ENCODE peak calls at places on chromosomes 2 and 18, in five cellular contexts. One of them, this sample, is unnamed.

GRCh38 chr2:46097714-46098480 is 199.3 kb upstream of the EPAS1 start:
- DNase-seq in GM13977: no peak
- DNase-seq in fibroblast of pulmonary artery: peak
- DNase-seq in adrenal gland: peak
- DNase-seq in progenitor cell of endocrine pancreas: no peak
- DNase-seq in this sample: no peak

GRCh38 chr2:112941753-112942653 is 31.0 kb downstream of the IL37 start:
- DNase-seq in GM13977: peak
- DNase-seq in adrenal gland: peak
- DNase-seq in progenitor cell of endocrine pancreas: peak
- DNase-seq in fibroblast of pulmonary artery: peak
- DNase-seq in this sample: peak

GRCh38 chr18:23779696-23780303 is 90.5 kb downstream of the LAMA3 start:
- DNase-seq in progenitor cell of endocrine pancreas: no peak
- DNase-seq in GM13977: no peak
- DNase-seq in fibroblast of pulmonary artery: peak
- DNase-seq in adrenal gland: no peak
- DNase-seq in this sample: no peak

GRCh38 chr2:207283356-207283755 is 117.6 kb upstream of the KLF7 start:
- DNase-seq in adrenal gland: peak
- DNase-seq in fibroblast of pulmonary artery: peak
- DNase-seq in progenitor cell of endocrine pancreas: no peak
- DNase-seq in GM13977: no peak
- DNase-seq in this sample: no peak

GRCh38 chr18:3340015-3340681 is 78.2 kb downstream of the MYL12B start:
- DNase-seq in fibroblast of pulmonary artery: peak
- DNase-seq in GM13977: no peak
- DNase-seq in progenitor cell of endocrine pancreas: no peak
- DNase-seq in adrenal gland: no peak
- DNase-seq in this sample: no peak

GRCh38 chr2:218733615-218734021 is 23.0 kb downstream of the TTLL4 start:
- DNase-seq in adrenal gland: peak
- DNase-seq in fibroblast of pulmonary artery: peak
- DNase-seq in GM13977: peak
- DNase-seq in progenitor cell of endocrine pancreas: no peak
- DNase-seq in this sample: no peak

GRCh38 chr18:6885992-6886823 is 156.7 kb downstream of the ARHGAP28 start:
- DNase-seq in GM13977: peak
- DNase-seq in adrenal gland: peak
- DNase-seq in fibroblast of pulmonary artery: peak
- DNase-seq in progenitor cell of endocrine pancreas: peak
- DNase-seq in this sample: no peak

GRCh38 chr2:232870766-232871371 is 805 bp downstream of the SNORC start:
- DNase-seq in adrenal gland: no peak
- DNase-seq in fibroblast of pulmonary artery: no peak
- DNase-seq in progenitor cell of endocrine pancreas: no peak
- DNase-seq in GM13977: no peak
- DNase-seq in this sample: no peak

GRCh38 chr18:40935423-40935822 is 1019.6 kb upstream of the PIK3C3 start:
- DNase-seq in fibroblast of pulmonary artery: peak
- DNase-seq in progenitor cell of endocrine pancreas: no peak
- DNase-seq in GM13977: peak
- DNase-seq in adrenal gland: peak
- DNase-seq in this sample: no peak

GRCh38 chr2:220417503-220417902 is 790.1 kb downstream of the SLC4A3 start:
- DNase-seq in adrenal gland: no peak
- DNase-seq in progenitor cell of endocrine pancreas: no peak
- DNase-seq in GM13977: no peak
- DNase-seq in fibroblast of pulmonary artery: no peak
- DNase-seq in this sample: no peak

GRCh38 chr2:173231042-173231441 is 123.6 kb upstream of the CDCA7 start:
- DNase-seq in fibroblast of pulmonary artery: no peak
- DNase-seq in adrenal gland: no peak
- DNase-seq in GM13977: no peak
- DNase-seq in progenitor cell of endocrine pancreas: no peak
- DNase-seq in this sample: no peak

GRCh38 chr2:122390406-122390805 is 635.0 kb downstream of the TSN start:
- DNase-seq in progenitor cell of endocrine pancreas: no peak
- DNase-seq in fibroblast of pulmonary artery: peak
- DNase-seq in GM13977: peak
- DNase-seq in adrenal gland: no peak
- DNase-seq in this sample: no peak

GRCh38 chr2:39301352-39301751 is 57.6 kb upstream of the CDKL4 start:
- DNase-seq in adrenal gland: no peak
- DNase-seq in GM13977: no peak
- DNase-seq in progenitor cell of endocrine pancreas: no peak
- DNase-seq in fibroblast of pulmonary artery: no peak
- DNase-seq in this sample: no peak

GRCh38 chr2:42117923-42118758 is 51.0 kb upstream of the EML4 start:
- DNase-seq in fibroblast of pulmonary artery: peak
- DNase-seq in progenitor cell of endocrine pancreas: no peak
- DNase-seq in adrenal gland: peak
- DNase-seq in GM13977: no peak
- DNase-seq in this sample: no peak

GRCh38 chr18:37997695-37998094 is 432.1 kb upstream of the CELF4 start:
- DNase-seq in GM13977: no peak
- DNase-seq in fibroblast of pulmonary artery: no peak
- DNase-seq in progenitor cell of endocrine pancreas: no peak
- DNase-seq in adrenal gland: no peak
- DNase-seq in this sample: no peak

GRCh38 chr2:206548383-206548782 is 93.9 kb upstream of the FAM237A start:
- DNase-seq in adrenal gland: no peak
- DNase-seq in progenitor cell of endocrine pancreas: no peak
- DNase-seq in fibroblast of pulmonary artery: no peak
- DNase-seq in GM13977: no peak
- DNase-seq in this sample: no peak

GRCh38 chr2:56522605-56523089 is 338.9 kb downstream of the CCDC85A start:
- DNase-seq in progenitor cell of endocrine pancreas: no peak
- DNase-seq in GM13977: no peak
- DNase-seq in fibroblast of pulmonary artery: peak
- DNase-seq in adrenal gland: no peak
- DNase-seq in this sample: no peak

GRCh38 chr2:30686000-30686399 is 121.2 kb downstream of the CAPN13 start:
- DNase-seq in progenitor cell of endocrine pancreas: no peak
- DNase-seq in fibroblast of pulmonary artery: no peak
- DNase-seq in GM13977: no peak
- DNase-seq in adrenal gland: no peak
- DNase-seq in this sample: no peak

GRCh38 chr2:27303093-27304025 is 4.9 kb downstream of the UCN start:
- DNase-seq in progenitor cell of endocrine pancreas: no peak
- DNase-seq in GM13977: peak
- DNase-seq in adrenal gland: peak
- DNase-seq in fibroblast of pulmonary artery: peak
- DNase-seq in this sample: no peak

GRCh38 chr2:86223098-86223681 is 23.9 kb downstream of the MRPL35 start:
- DNase-seq in GM13977: no peak
- DNase-seq in fibroblast of pulmonary artery: peak
- DNase-seq in adrenal gland: peak
- DNase-seq in progenitor cell of endocrine pancreas: no peak
- DNase-seq in this sample: no peak

GRCh38 chr2:164913640-164914346 is 41.5 kb downstream of the SLC38A11 start:
- DNase-seq in progenitor cell of endocrine pancreas: no peak
- DNase-seq in fibroblast of pulmonary artery: peak
- DNase-seq in adrenal gland: peak
- DNase-seq in GM13977: no peak
- DNase-seq in this sample: no peak

GRCh38 chr2:163735692-163736432 is at the start of gene FIGN:
- DNase-seq in adrenal gland: peak
- DNase-seq in progenitor cell of endocrine pancreas: peak
- DNase-seq in GM13977: peak
- DNase-seq in fibroblast of pulmonary artery: peak
- DNase-seq in this sample: peak

GRCh38 chr2:237700583-237701032 is 73.2 kb downstream of the LRRFIP1 start:
- DNase-seq in fibroblast of pulmonary artery: peak
- DNase-seq in adrenal gland: no peak
- DNase-seq in progenitor cell of endocrine pancreas: no peak
- DNase-seq in GM13977: no peak
- DNase-seq in this sample: no peak

GRCh38 chr2:235511187-235511661 is 17.4 kb downstream of the AGAP1 start:
- DNase-seq in GM13977: no peak
- DNase-seq in fibroblast of pulmonary artery: peak
- DNase-seq in adrenal gland: peak
- DNase-seq in progenitor cell of endocrine pancreas: no peak
- DNase-seq in this sample: no peak

GRCh38 chr2:226631671-226632070 is 167.9 kb downstream of the IRS1 start:
- DNase-seq in progenitor cell of endocrine pancreas: no peak
- DNase-seq in GM13977: no peak
- DNase-seq in fibroblast of pulmonary artery: peak
- DNase-seq in adrenal gland: peak
- DNase-seq in this sample: no peak

GRCh38 chr2:28338046-28338753 is 54.5 kb upstream of the FOSL2 start:
- DNase-seq in adrenal gland: peak
- DNase-seq in progenitor cell of endocrine pancreas: no peak
- DNase-seq in fibroblast of pulmonary artery: peak
- DNase-seq in GM13977: no peak
- DNase-seq in this sample: peak

GRCh38 chr2:195662138-195662537 is 5.1 kb downstream of the SLC39A10 start:
- DNase-seq in adrenal gland: peak
- DNase-seq in fibroblast of pulmonary artery: no peak
- DNase-seq in GM13977: no peak
- DNase-seq in progenitor cell of endocrine pancreas: no peak
- DNase-seq in this sample: no peak

GRCh38 chr2:70767699-70768584 is at the start of gene ADD2:
- DNase-seq in adrenal gland: no peak
- DNase-seq in progenitor cell of endocrine pancreas: peak
- DNase-seq in GM13977: peak
- DNase-seq in fibroblast of pulmonary artery: peak
- DNase-seq in this sample: no peak

GRCh38 chr2:182229288-182229687 is 197.5 kb downstream of the PDE1A start:
- DNase-seq in adrenal gland: no peak
- DNase-seq in GM13977: no peak
- DNase-seq in progenitor cell of endocrine pancreas: no peak
- DNase-seq in fibroblast of pulmonary artery: peak
- DNase-seq in this sample: no peak

GRCh38 chr2:16105178-16105663 is 164.9 kb downstream of the MYCN start:
- DNase-seq in GM13977: no peak
- DNase-seq in fibroblast of pulmonary artery: no peak
- DNase-seq in adrenal gland: no peak
- DNase-seq in progenitor cell of endocrine pancreas: no peak
- DNase-seq in this sample: no peak

GRCh38 chr2:205297846-205298245 is 384.5 kb upstream of the NRP2 start:
- DNase-seq in adrenal gland: no peak
- DNase-seq in fibroblast of pulmonary artery: no peak
- DNase-seq in progenitor cell of endocrine pancreas: no peak
- DNase-seq in GM13977: no peak
- DNase-seq in this sample: no peak

GRCh38 chr18:28637897-28638296 is 461.0 kb upstream of the CDH2 start:
- DNase-seq in adrenal gland: no peak
- DNase-seq in progenitor cell of endocrine pancreas: no peak
- DNase-seq in GM13977: no peak
- DNase-seq in fibroblast of pulmonary artery: peak
- DNase-seq in this sample: no peak
- TF ChIP-seq CTCF in adrenal gland: no peak
- TF ChIP-seq CTCF in progenitor cell of endocrine pancreas: no peak
- TF ChIP-seq CTCF in GM13977: peak
- TF ChIP-seq CTCF in fibroblast of pulmonary artery: no peak
- TF ChIP-seq CTCF in this sample: no peak

GRCh38 chr2:119827866-119828507 is 68.3 kb downstream of the PTPN4 start:
- DNase-seq in progenitor cell of endocrine pancreas: no peak
- DNase-seq in adrenal gland: peak
- DNase-seq in fibroblast of pulmonary artery: peak
- DNase-seq in GM13977: no peak
- DNase-seq in this sample: no peak

GRCh38 chr2:119823734-119824334 is 64.1 kb downstream of the PTPN4 start:
- DNase-seq in fibroblast of pulmonary artery: peak
- DNase-seq in progenitor cell of endocrine pancreas: no peak
- DNase-seq in adrenal gland: peak
- DNase-seq in GM13977: no peak
- DNase-seq in this sample: no peak

GRCh38 chr2:119821266-119821665 is 61.5 kb downstream of the PTPN4 start:
- DNase-seq in adrenal gland: no peak
- DNase-seq in progenitor cell of endocrine pancreas: no peak
- DNase-seq in GM13977: no peak
- DNase-seq in fibroblast of pulmonary artery: no peak
- DNase-seq in this sample: no peak

GRCh38 chr2:119826370-119826961 is 66.7 kb downstream of the PTPN4 start:
- DNase-seq in fibroblast of pulmonary artery: peak
- DNase-seq in adrenal gland: peak
- DNase-seq in GM13977: peak
- DNase-seq in progenitor cell of endocrine pancreas: no peak
- DNase-seq in this sample: no peak
- TF ChIP-seq CTCF in fibroblast of pulmonary artery: peak
- TF ChIP-seq CTCF in adrenal gland: peak
- TF ChIP-seq CTCF in GM13977: peak
- TF ChIP-seq CTCF in progenitor cell of endocrine pancreas: peak
- TF ChIP-seq CTCF in this sample: no peak

GRCh38 chr2:79857888-79858287 is 345.0 kb downstream of the CTNNA2 start:
- DNase-seq in progenitor cell of endocrine pancreas: no peak
- DNase-seq in GM13977: no peak
- DNase-seq in adrenal gland: no peak
- DNase-seq in fibroblast of pulmonary artery: no peak
- DNase-seq in this sample: no peak

GRCh38 chr2:79855264-79856006 is 342.6 kb downstream of the CTNNA2 start:
- DNase-seq in adrenal gland: no peak
- DNase-seq in progenitor cell of endocrine pancreas: no peak
- DNase-seq in GM13977: no peak
- DNase-seq in fibroblast of pulmonary artery: no peak
- DNase-seq in this sample: no peak

GRCh38 chr2:79862756-79863155 is 349.9 kb downstream of the CTNNA2 start:
- DNase-seq in adrenal gland: no peak
- DNase-seq in progenitor cell of endocrine pancreas: no peak
- DNase-seq in fibroblast of pulmonary artery: no peak
- DNase-seq in GM13977: no peak
- DNase-seq in this sample: no peak

GRCh38 chr2:79861059-79861374 is 348.2 kb downstream of the CTNNA2 start:
- DNase-seq in GM13977: no peak
- DNase-seq in progenitor cell of endocrine pancreas: no peak
- DNase-seq in fibroblast of pulmonary artery: no peak
- DNase-seq in adrenal gland: no peak
- DNase-seq in this sample: no peak

GRCh38 chr2:79860233-79861058 is 347.6 kb downstream of the CTNNA2 start:
- DNase-seq in fibroblast of pulmonary artery: peak
- DNase-seq in GM13977: peak
- DNase-seq in progenitor cell of endocrine pancreas: no peak
- DNase-seq in adrenal gland: no peak
- DNase-seq in this sample: no peak
- TF ChIP-seq CTCF in fibroblast of pulmonary artery: no peak
- TF ChIP-seq CTCF in GM13977: peak
- TF ChIP-seq CTCF in progenitor cell of endocrine pancreas: peak
- TF ChIP-seq CTCF in adrenal gland: peak
- TF ChIP-seq CTCF in this sample: no peak

GRCh38 chr2:179263460-179264237 is 983 bp downstream of the SESTD1 start:
- DNase-seq in progenitor cell of endocrine pancreas: peak
- DNase-seq in fibroblast of pulmonary artery: peak
- DNase-seq in GM13977: peak
- DNase-seq in adrenal gland: peak
- DNase-seq in this sample: no peak

GRCh38 chr2:179260224-179260623 is 4.4 kb downstream of the SESTD1 start:
- DNase-seq in fibroblast of pulmonary artery: no peak
- DNase-seq in adrenal gland: no peak
- DNase-seq in progenitor cell of endocrine pancreas: no peak
- DNase-seq in GM13977: no peak
- DNase-seq in this sample: no peak

GRCh38 chr2:179262077-179262660 is 2.5 kb downstream of the SESTD1 start:
- DNase-seq in GM13977: no peak
- DNase-seq in fibroblast of pulmonary artery: peak
- DNase-seq in adrenal gland: no peak
- DNase-seq in progenitor cell of endocrine pancreas: no peak
- DNase-seq in this sample: no peak

GRCh38 chr2:179263015-179263414 is 1.6 kb downstream of the SESTD1 start:
- DNase-seq in progenitor cell of endocrine pancreas: no peak
- DNase-seq in fibroblast of pulmonary artery: peak
- DNase-seq in GM13977: no peak
- DNase-seq in adrenal gland: no peak
- DNase-seq in this sample: no peak

GRCh38 chr2:179261161-179261825 is 3.3 kb downstream of the SESTD1 start:
- DNase-seq in fibroblast of pulmonary artery: no peak
- DNase-seq in adrenal gland: no peak
- DNase-seq in GM13977: no peak
- DNase-seq in progenitor cell of endocrine pancreas: no peak
- DNase-seq in this sample: no peak
- TF ChIP-seq CTCF in fibroblast of pulmonary artery: peak
- TF ChIP-seq CTCF in adrenal gland: no peak
- TF ChIP-seq CTCF in GM13977: no peak
- TF ChIP-seq CTCF in progenitor cell of endocrine pancreas: peak
- TF ChIP-seq CTCF in this sample: no peak

This sample was measured in omental fat pad.